ENCODE peak calls at places on chromosomes 11 and 22, in five cellular contexts. One of them, this sample, is unnamed.

GRCh38 chr22:27628341-27628740 is 173.2 kb downstream of the MN1 start:
- DNase-seq in A549: no peak
- DNase-seq in cardiac muscle cell: no peak
- DNase-seq in pancreas: no peak
- DNase-seq in MM.1S: no peak
- DNase-seq in this sample: no peak

GRCh38 chr11:12625438-12626071 is 48.7 kb upstream of the TEAD1 start:
- DNase-seq in A549: no peak
- DNase-seq in cardiac muscle cell: peak; percentile 61
- DNase-seq in pancreas: no peak
- DNase-seq in MM.1S: no peak
- DNase-seq in this sample: no peak

GRCh38 chr11:125992893-125993292 is 47.0 kb downstream of the VSIG10L2 start:
- DNase-seq in A549: no peak
- DNase-seq in cardiac muscle cell: no peak
- DNase-seq in pancreas: no peak
- DNase-seq in MM.1S: no peak
- DNase-seq in this sample: no peak

GRCh38 chr11:26649884-26650283 is 72.0 kb downstream of the SLC5A12 start:
- DNase-seq in A549: peak; percentile 55
- DNase-seq in cardiac muscle cell: peak; percentile 82
- DNase-seq in pancreas: peak; percentile 68
- DNase-seq in MM.1S: peak; percentile 76
- DNase-seq in this sample: no peak

GRCh38 chr11:86695391-86695790 is 23.0 kb upstream of the ME3 start:
- DNase-seq in A549: no peak
- DNase-seq in cardiac muscle cell: no peak
- DNase-seq in pancreas: no peak
- DNase-seq in MM.1S: no peak
- DNase-seq in this sample: no peak

GRCh38 chr11:33068611-33069340 is 29.4 kb downstream of the TCP11L1 start:
- DNase-seq in A549: no peak
- DNase-seq in cardiac muscle cell: no peak
- DNase-seq in pancreas: no peak
- DNase-seq in MM.1S: no peak
- DNase-seq in this sample: no peak

GRCh38 chr22:46908641-46909107 is 146.2 kb downstream of the TBC1D22A start:
- DNase-seq in A549: no peak
- DNase-seq in cardiac muscle cell: no peak
- DNase-seq in pancreas: no peak
- DNase-seq in MM.1S: no peak
- DNase-seq in this sample: no peak

GRCh38 chr11:102177974-102178631 is 67.9 kb downstream of the YAP1 start:
- DNase-seq in A549: peak; percentile 85
- DNase-seq in cardiac muscle cell: peak; percentile 90
- DNase-seq in pancreas: peak; percentile 17
- DNase-seq in MM.1S: no peak
- DNase-seq in this sample: no peak

GRCh38 chr11:120912504-120912903 is 111.4 kb upstream of the TBCEL start:
- DNase-seq in A549: peak; percentile 12
- DNase-seq in cardiac muscle cell: peak; percentile 57
- DNase-seq in pancreas: no peak
- DNase-seq in MM.1S: no peak
- DNase-seq in this sample: no peak

GRCh38 chr11:1206391-1207271 is 16.2 kb upstream of the MUC5B start:
- DNase-seq in A549: no peak
- DNase-seq in cardiac muscle cell: no peak
- DNase-seq in pancreas: no peak
- DNase-seq in MM.1S: no peak
- DNase-seq in this sample: no peak

GRCh38 chr11:73218106-73218829 is at the start of gene P2RY2:
- DNase-seq in A549: peak; percentile 82
- DNase-seq in cardiac muscle cell: peak; percentile 31
- DNase-seq in pancreas: peak; percentile 77
- DNase-seq in MM.1S: peak; percentile 71
- DNase-seq in this sample: no peak

GRCh38 chr22:50167689-50168489 is 2.6 kb upstream of the PANX2 start:
- DNase-seq in A549: no peak
- DNase-seq in cardiac muscle cell: no peak
- DNase-seq in pancreas: no peak
- DNase-seq in MM.1S: no peak
- DNase-seq in this sample: no peak

GRCh38 chr11:74966651-74967050 is 17.6 kb downstream of the SPCS2 start:
- DNase-seq in A549: no peak
- DNase-seq in cardiac muscle cell: no peak
- DNase-seq in pancreas: no peak
- DNase-seq in MM.1S: no peak
- DNase-seq in this sample: no peak

GRCh38 chr11:66328036-66328306 is 8.3 kb downstream of the RIN1 start:
- DNase-seq in A549: no peak
- DNase-seq in cardiac muscle cell: no peak
- DNase-seq in pancreas: no peak
- DNase-seq in MM.1S: no peak
- DNase-seq in this sample: no peak
- H3K4me1 ChIP-seq in A549: peaks cover 37% of the 10 kb centered on the region
- H3K4me1 ChIP-seq in cardiac muscle cell: peaks cover 20% of the 10 kb centered on the region
- H3K4me1 ChIP-seq in pancreas: no peaks in the 10 kb centered on the region
- H3K4me1 ChIP-seq in MM.1S: no peaks in the 10 kb centered on the region
- H3K4me1 ChIP-seq in this sample: peaks cover 12% of the 10 kb centered on the region

GRCh38 chr22:21640810-21641209 is 1.3 kb upstream of the SDF2L1 start:
- DNase-seq in A549: no peak
- DNase-seq in cardiac muscle cell: no peak
- DNase-seq in pancreas: no peak
- DNase-seq in MM.1S: no peak
- DNase-seq in this sample: no peak

GRCh38 chr22:21643533-21644357 is 1.6 kb downstream of the SDF2L1 start:
- DNase-seq in A549: no peak
- DNase-seq in cardiac muscle cell: no peak
- DNase-seq in pancreas: no peak
- DNase-seq in MM.1S: no peak
- DNase-seq in this sample: no peak

GRCh38 chr22:21641417-21641794 is 696 bp upstream of the SDF2L1 start:
- DNase-seq in A549: peak; percentile 64
- DNase-seq in cardiac muscle cell: peak; percentile 64
- DNase-seq in pancreas: peak; percentile 65
- DNase-seq in MM.1S: no peak
- DNase-seq in this sample: no peak

GRCh38 chr22:21642584-21643448 is 714 bp downstream of the SDF2L1 start:
- DNase-seq in A549: peak; percentile 51
- DNase-seq in cardiac muscle cell: peak; percentile 44
- DNase-seq in pancreas: peak; percentile 63
- DNase-seq in MM.1S: peak; percentile 74
- DNase-seq in this sample: no peak

GRCh38 chr22:21641795-21642583 is at the start of gene SDF2L1:
- DNase-seq in A549: peak; percentile 94
- DNase-seq in cardiac muscle cell: peak; percentile 99
- DNase-seq in pancreas: peak; percentile 99
- DNase-seq in MM.1S: peak; percentile 99
- DNase-seq in this sample: peak; percentile 97
- TF ChIP-seq CTCF in A549: no peak
- TF ChIP-seq CTCF in cardiac muscle cell: no peak
- TF ChIP-seq CTCF in pancreas: peak; percentile 8
- TF ChIP-seq CTCF in MM.1S: no peak
- TF ChIP-seq CTCF in this sample: no peak

GRCh38 chr11:60457576-60457975 is 1.9 kb downstream of the MS4A1 start:
- DNase-seq in A549: no peak
- DNase-seq in cardiac muscle cell: no peak
- DNase-seq in pancreas: no peak
- DNase-seq in MM.1S: no peak
- DNase-seq in this sample: no peak
- H3K4me1 ChIP-seq in A549: no peaks in the 10 kb centered on the region
- H3K4me1 ChIP-seq in cardiac muscle cell: no peaks in the 10 kb centered on the region
- H3K4me1 ChIP-seq in pancreas: no peaks in the 10 kb centered on the region
- H3K4me1 ChIP-seq in MM.1S: peaks cover 6% of the 10 kb centered on the region
- H3K4me1 ChIP-seq in this sample: no peaks in the 10 kb centered on the region

GRCh38 chr11:117480221-117480620 is 152.6 kb downstream of the CEP164 start:
- DNase-seq in A549: no peak
- DNase-seq in cardiac muscle cell: no peak
- DNase-seq in pancreas: no peak
- DNase-seq in MM.1S: no peak
- DNase-seq in this sample: no peak

GRCh38 chr11:117477721-117478120 is 150.1 kb downstream of the CEP164 start:
- DNase-seq in A549: no peak
- DNase-seq in cardiac muscle cell: no peak
- DNase-seq in pancreas: no peak
- DNase-seq in MM.1S: no peak
- DNase-seq in this sample: no peak

GRCh38 chr11:117478926-117479325 is 151.3 kb downstream of the CEP164 start:
- DNase-seq in A549: no peak
- DNase-seq in cardiac muscle cell: peak; percentile 3
- DNase-seq in pancreas: no peak
- DNase-seq in MM.1S: no peak
- DNase-seq in this sample: no peak

GRCh38 chr11:117478126-117478856 is 150.6 kb downstream of the CEP164 start:
- DNase-seq in A549: no peak
- DNase-seq in cardiac muscle cell: no peak
- DNase-seq in pancreas: no peak
- DNase-seq in MM.1S: no peak
- DNase-seq in this sample: no peak

GRCh38 chr11:117479372-117479771 is 151.7 kb downstream of the CEP164 start:
- DNase-seq in A549: no peak
- DNase-seq in cardiac muscle cell: no peak
- DNase-seq in pancreas: peak; percentile 22
- DNase-seq in MM.1S: no peak
- DNase-seq in this sample: no peak
- TF ChIP-seq CTCF in A549: no peak
- TF ChIP-seq CTCF in cardiac muscle cell: no peak
- TF ChIP-seq CTCF in pancreas: no peak
- TF ChIP-seq CTCF in MM.1S: peak; percentile 35
- TF ChIP-seq CTCF in this sample: no peak

GRCh38 chr11:129321076-129321475 is 54.6 kb upstream of the BARX2 start:
- DNase-seq in A549: no peak
- DNase-seq in cardiac muscle cell: no peak
- DNase-seq in pancreas: no peak
- DNase-seq in MM.1S: no peak
- DNase-seq in this sample: no peak

GRCh38 chr11:129319201-129319600 is 56.4 kb upstream of the BARX2 start:
- DNase-seq in A549: no peak
- DNase-seq in cardiac muscle cell: no peak
- DNase-seq in pancreas: no peak
- DNase-seq in MM.1S: no peak
- DNase-seq in this sample: no peak

GRCh38 chr11:129319751-129320150 is 55.9 kb upstream of the BARX2 start:
- DNase-seq in A549: no peak
- DNase-seq in cardiac muscle cell: no peak
- DNase-seq in pancreas: no peak
- DNase-seq in MM.1S: no peak
- DNase-seq in this sample: no peak

GRCh38 chr11:129322941-129323340 is 52.7 kb upstream of the BARX2 start:
- DNase-seq in A549: no peak
- DNase-seq in cardiac muscle cell: no peak
- DNase-seq in pancreas: no peak
- DNase-seq in MM.1S: no peak
- DNase-seq in this sample: no peak

DNA sequence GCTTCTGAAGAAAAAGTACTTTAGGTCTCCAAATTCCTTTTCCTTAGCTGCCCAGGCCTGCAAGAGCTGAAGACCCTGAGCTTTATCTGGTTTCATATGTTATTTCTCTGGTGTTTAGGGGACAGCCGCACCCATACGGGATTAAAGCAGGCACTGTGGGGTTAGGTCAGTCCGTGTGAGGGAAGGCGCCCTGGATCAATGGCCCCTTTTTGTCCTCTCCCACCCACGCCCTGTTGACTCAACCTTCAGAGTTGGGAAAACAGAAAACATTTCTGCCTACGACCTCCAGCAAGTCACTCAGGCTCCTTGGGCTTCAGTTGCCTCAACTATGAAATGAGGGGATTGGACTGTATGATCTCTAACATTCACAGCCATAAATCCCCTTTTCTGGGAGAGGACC is 55.2 kb upstream of the BARX2 start:
- DNase-seq in A549: no peak
- DNase-seq in cardiac muscle cell: no peak
- DNase-seq in pancreas: no peak
- DNase-seq in MM.1S: no peak
- DNase-seq in this sample: no peak
- H3K4me1 ChIP-seq in A549: peaks cover 23% of the 10 kb centered on the region
- H3K4me1 ChIP-seq in cardiac muscle cell: no peaks in the 10 kb centered on the region
- H3K4me1 ChIP-seq in pancreas: peaks cover 34% of the 10 kb centered on the region
- H3K4me1 ChIP-seq in MM.1S: no peaks in the 10 kb centered on the region
- H3K4me1 ChIP-seq in this sample: no peaks in the 10 kb centered on the region